ENCODE peak calls at places on chromosomes 2 and 18, in five cellular contexts. O, D, S, C and T are unnamed samples.

GRCh38 chr18:73848656-73849055 is 299.0 kb downstream of the FBXO15 start:
- DNase-seq in O (peak), D (no peak), S (no peak), C (no peak), T (no peak)

GRCh38 chr2:241882090-241882625 is 12.6 kb downstream of the RTP5 start:
- DNase-seq in O (peak), D (no peak), S (no peak), C (peak), T (peak)

GRCh38 chr18:75211002-75211621 is 515 bp downstream of the TSHZ1 start:
- DNase-seq in O (no peak), D (no peak), S (peak), C (peak), T (no peak)

GRCh38 chr2:14925471-14925870 is 293.0 kb downstream of the LRATD1 start:
- DNase-seq in O (no peak), D (no peak), S (no peak), C (no peak), T (no peak)

GRCh38 chr2:209638346-209638745 is 133.3 kb upstream of the UNC80 start:
- DNase-seq in O (no peak), D (no peak), S (peak), C (no peak), T (no peak)

GRCh38 chr18:12890964-12891363 is 6.9 kb upstream of the PTPN2 start:
- DNase-seq in O (no peak), D (no peak), S (no peak), C (no peak), T (no peak)

GRCh38 chr2:24050041-24050655 is 607 bp downstream of the FKBP1B start:
- DNase-seq in O (peak), D (no peak), S (no peak), C (peak), T (peak)

GRCh38 chr2:219983836-219984235 is 356.4 kb downstream of the SLC4A3 start:
- DNase-seq in O (no peak), D (no peak), S (no peak), C (no peak), T (no peak)

GRCh38 chr2:230898661-230899091 is 26.4 kb downstream of the GPR55 start:
- DNase-seq in O (no peak), D (no peak), S (no peak), C (peak), T (no peak)

GRCh38 chr2:20214566-20215182 is 10.3 kb downstream of the SDC1 start:
- DNase-seq in O (no peak), D (no peak), S (no peak), C (no peak), T (no peak)

GRCh38 chr2:204180671-204181070 is 244.1 kb downstream of the ICOS start:
- DNase-seq in O (no peak), D (no peak), S (no peak), C (no peak), T (no peak)

GRCh38 chr2:96954490-96954846 is 31.9 kb downstream of the FAM178B start:
- DNase-seq in O (no peak), D (no peak), S (no peak), C (no peak), T (no peak)

GRCh38 chr2:24568492-24568891 is 77.4 kb downstream of the NCOA1 start:
- DNase-seq in O (no peak), D (no peak), S (no peak), C (no peak), T (no peak)

GRCh38 chr18:52484977-52485376 is 145.0 kb downstream of the DCC start:
- DNase-seq in O (no peak), D (no peak), S (peak), C (no peak), T (no peak)

GRCh38 chr2:144522741-144523605 is 3.1 kb upstream of the ZEB2 start:
- DNase-seq in O (peak), D (no peak), S (no peak), C (no peak), T (no peak)

GRCh38 chr2:140436956-140437355 is 1656.8 kb upstream of the NXPH2 start:
- DNase-seq in O (no peak), D (no peak), S (no peak), C (no peak), T (no peak)

GRCh38 chr2:176638167-176639015 is 369.1 kb downstream of the MTX2 start:
- DNase-seq in O (peak), D (no peak), S (peak), C (peak), T (peak)

DNA sequence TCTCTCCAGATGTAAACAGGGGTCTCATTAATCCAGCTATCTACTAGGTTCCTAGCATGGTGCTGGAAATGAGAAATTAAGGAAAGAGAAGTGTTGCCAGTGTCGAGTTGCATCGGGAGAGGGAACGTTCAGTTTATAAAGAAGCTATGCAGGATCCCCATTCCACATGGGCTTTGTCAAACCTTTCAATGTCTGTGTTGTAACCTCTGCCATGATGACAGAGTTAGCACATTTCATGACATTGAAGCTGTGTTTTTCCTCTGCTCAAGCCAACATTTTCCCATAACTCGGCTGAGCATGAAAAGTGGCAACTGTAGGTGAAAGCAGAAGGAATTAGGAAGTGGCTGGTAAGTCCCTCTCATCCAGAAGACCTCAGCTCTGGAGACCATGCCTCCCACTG is 133.4 kb downstream of the WDSUB1 start:
- DNase-seq in O (no peak), D (no peak), S (no peak), C (no peak), T (no peak)
- H3K27ac ChIP-seq in O (no peak), D (no peak), S (no peak), C (peak), T (no peak)

DNA sequence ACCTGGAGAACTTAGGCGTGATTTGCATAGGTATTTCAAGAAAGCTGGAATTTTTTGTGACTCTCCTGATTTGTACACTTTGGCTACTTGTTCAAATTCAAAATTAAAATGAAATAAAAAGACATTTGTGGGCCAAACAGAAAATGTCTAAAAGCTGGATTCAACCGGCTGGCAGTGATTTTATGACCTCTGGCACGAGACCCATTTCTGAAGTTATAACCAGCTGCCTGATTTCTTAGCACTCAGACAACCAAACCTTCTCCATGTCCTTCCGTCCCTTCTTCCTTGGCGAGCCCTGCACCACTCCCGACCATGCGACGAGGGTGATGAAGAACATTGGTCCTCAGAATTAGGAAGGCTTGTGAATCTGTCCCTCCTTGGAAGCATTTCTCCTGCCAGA is 19.7 kb downstream of the PKDCC start:
- DNase-seq in O (no peak), D (no peak), S (no peak), C (no peak), T (no peak)
- H3K4me3 ChIP-seq in O (no peak), D (no peak), S (no peak), C (no peak), T (no peak)

GRCh38 chr2:216012133-216012829 is 1.1 kb downstream of the MREG start:
- DNase-seq in O (no peak), D (no peak), S (peak), C (no peak), T (no peak)
- H3K27ac ChIP-seq in O (no peak), D (no peak), S (peak), C (peak), T (no peak)

DNA sequence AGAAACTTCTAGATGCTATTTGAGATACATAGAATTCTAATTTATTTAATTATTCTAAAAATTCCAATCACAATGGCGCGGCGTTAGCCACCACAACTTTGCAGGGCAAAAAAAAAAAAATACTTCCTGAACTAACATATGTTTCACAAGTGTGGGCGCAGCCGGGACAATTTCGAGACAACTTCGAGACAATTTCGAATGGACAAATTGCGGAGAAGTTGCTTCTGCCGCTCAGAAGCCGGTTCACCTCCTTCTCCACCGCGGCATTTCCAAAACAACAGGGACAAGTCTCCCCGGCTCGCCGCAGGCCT is 843 bp downstream of the PAX3 start:
- DNase-seq in O (no peak), D (no peak), S (no peak), C (no peak), T (no peak)
- H3K4me3 ChIP-seq in O (peak), D (no peak), S (no peak), C (no peak), T (no peak)

GRCh38 chr2:73022024-73022568 is 49.4 kb downstream of the SFXN5 start:
- DNase-seq in O (no peak), D (no peak), S (no peak), C (no peak), T (no peak)

GRCh38 chr2:73021371-73022010 is 50.0 kb downstream of the SFXN5 start:
- DNase-seq in O (no peak), D (no peak), S (no peak), C (no peak), T (no peak)

GRCh38 chr2:73018188-73018825 is 53.2 kb downstream of the SFXN5 start:
- DNase-seq in O (no peak), D (no peak), S (no peak), C (no peak), T (no peak)

GRCh38 chr2:73020306-73020656 is 51.2 kb downstream of the SFXN5 start:
- DNase-seq in O (no peak), D (no peak), S (no peak), C (no peak), T (no peak)

DNA sequence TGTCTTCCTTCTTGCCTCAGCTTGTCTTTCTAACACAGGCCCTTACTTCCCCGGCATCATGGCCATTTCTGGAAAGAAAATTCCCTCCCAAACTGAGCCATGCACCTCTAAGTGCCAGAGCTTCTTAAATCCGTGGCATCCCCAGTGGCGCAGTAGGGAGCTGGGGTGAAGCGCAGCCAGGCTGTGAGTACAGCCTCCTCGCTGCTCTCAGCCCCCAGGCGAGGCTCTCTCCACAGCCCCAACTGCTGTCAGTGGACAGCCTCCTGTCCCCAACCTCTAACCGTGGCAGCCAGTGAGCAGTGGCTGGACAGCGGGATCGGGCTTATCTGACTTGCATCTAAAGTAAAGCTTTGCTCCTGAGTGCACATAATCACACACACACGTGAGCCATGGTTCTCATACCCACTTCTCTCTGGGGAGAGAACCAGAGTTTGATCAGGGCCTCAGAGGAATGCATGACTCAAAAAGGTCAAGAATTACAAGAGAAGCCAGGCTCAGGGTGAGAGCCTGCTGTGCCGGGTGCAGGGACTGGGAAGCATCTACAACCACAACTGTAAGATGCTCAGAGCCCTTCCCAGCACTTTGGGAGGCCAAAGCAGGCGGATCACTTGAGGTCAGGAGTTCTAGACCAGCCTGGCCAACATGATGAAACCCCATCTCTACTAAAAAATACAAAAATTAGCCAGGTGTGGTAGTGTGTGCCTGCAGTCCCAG is 50.7 kb downstream of the SFXN5 start:
- DNase-seq in O (no peak), D (no peak), S (peak), C (no peak), T (peak)
- H3K27ac ChIP-seq in O (no peak), D (no peak), S (peak), C (no peak), T (no peak)

GRCh38 chr18:58653814-58654509 is 17.3 kb upstream of the MALT1 start:
- DNase-seq in O (no peak), D (no peak), S (no peak), C (no peak), T (no peak)

GRCh38 chr18:58657081-58657480 is 14.2 kb upstream of the MALT1 start:
- DNase-seq in O (no peak), D (no peak), S (no peak), C (no peak), T (no peak)

GRCh38 chr18:58659691-58660090 is 11.6 kb upstream of the MALT1 start:
- DNase-seq in O (no peak), D (no peak), S (no peak), C (no peak), T (no peak)

GRCh38 chr18:58657494-58657893 is 13.8 kb upstream of the MALT1 start:
- DNase-seq in O (no peak), D (no peak), S (no peak), C (no peak), T (no peak)

DNA sequence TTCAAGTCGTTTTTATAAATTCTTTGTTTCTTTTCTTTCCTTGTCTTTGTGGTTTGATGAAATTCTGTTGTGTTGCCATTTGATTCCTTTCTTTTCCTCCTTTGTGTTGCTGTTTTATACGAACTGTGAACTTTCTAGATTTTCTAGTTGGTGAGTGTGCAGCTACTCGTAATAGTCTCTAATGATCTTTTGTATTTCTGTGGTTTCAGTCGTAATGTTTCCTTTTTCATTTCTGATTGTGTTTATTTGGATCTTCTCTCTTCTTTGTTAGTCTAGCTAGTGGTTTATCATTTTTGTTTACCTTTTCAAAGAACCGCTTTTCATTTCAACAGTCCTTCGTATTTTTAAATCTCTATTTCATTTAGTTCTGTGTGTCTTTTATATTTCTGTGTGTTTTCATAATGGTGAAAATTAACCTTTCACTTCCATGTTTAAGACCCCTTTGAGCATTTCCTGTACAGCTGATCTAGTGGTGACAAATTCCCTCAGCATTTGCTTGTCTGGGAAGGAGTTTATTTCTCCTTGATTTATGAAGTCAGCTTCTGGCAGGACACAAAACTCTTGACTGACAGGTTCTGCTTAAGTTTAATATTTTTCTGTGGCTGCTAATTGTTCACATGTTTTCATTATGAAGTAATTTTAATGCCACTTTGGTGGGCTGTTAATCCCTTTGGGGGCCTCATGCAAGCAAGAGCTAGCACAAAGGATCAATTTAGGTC is 16.2 kb upstream of the MALT1 start:
- DNase-seq in O (no peak), D (no peak), S (no peak), C (no peak), T (no peak)
- H3K4me3 ChIP-seq in O (no peak), D (no peak), S (no peak), C (no peak), T (no peak)

DNA sequence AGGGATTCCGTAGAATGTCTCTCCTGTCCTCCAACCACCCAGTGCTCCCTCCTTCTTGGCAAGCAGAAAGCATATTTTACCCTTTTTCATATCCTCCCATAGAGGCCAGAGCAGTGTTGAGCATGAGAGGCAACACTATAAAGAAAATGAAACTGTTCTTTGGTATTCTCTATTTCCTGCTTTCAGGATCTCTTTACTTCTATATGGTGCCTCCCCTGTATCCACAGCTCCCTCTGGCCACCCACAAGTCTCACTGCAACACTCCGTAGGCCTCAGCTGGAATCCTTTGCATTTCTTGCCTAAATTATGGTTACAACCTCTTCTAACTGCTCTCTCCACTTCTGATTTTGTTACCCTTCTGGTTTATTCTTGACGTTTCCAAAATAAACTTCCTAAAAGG is 74.9 kb upstream of the C2orf15 start:
- DNase-seq in O (no peak), D (peak), S (peak), C (peak), T (peak)
- H3K27ac ChIP-seq in O (no peak), D (peak), S (no peak), C (peak), T (peak)

GRCh38 chr2:40101076-40101688 is 322.1 kb upstream of the THUMPD2 start:
- DNase-seq in O (no peak), D (no peak), S (no peak), C (no peak), T (no peak)

GRCh38 chr2:40106061-40106460 is 327.0 kb upstream of the THUMPD2 start:
- DNase-seq in O (no peak), D (no peak), S (no peak), C (no peak), T (no peak)

GRCh38 chr2:40105593-40105992 is 326.5 kb upstream of the THUMPD2 start:
- DNase-seq in O (no peak), D (no peak), S (no peak), C (no peak), T (no peak)

GRCh38 chr2:40103590-40103989 is 324.5 kb upstream of the THUMPD2 start:
- DNase-seq in O (no peak), D (no peak), S (no peak), C (no peak), T (no peak)

GRCh38 chr2:40103163-40103562 is 324.1 kb upstream of the THUMPD2 start:
- DNase-seq in O (no peak), D (no peak), S (no peak), C (no peak), T (no peak)
- H3K4me3 ChIP-seq in O (no peak), D (no peak), S (no peak), C (no peak), T (no peak)